ENCODE peak calls at places on chromosomes 12 and 14, in eight cellular contexts. One of them, this sample, is unnamed.

GRCh38 chr12:6945613-6946012 is 1.8 kb downstream of the C12orf57 start:
- DNase-seq in psoas muscle: no peak
- DNase-seq in left ventricle myocardium inferior: no peak
- DNase-seq in transverse colon: no peak
- DNase-seq in cardiac muscle cell: no peak
- DNase-seq in pancreas: no peak
- DNase-seq in ovary: no peak
- DNase-seq in ascending aorta: no peak
- DNase-seq in this sample: no peak

GRCh38 chr12:63917864-63918742 is 73.6 kb downstream of the SRGAP1 start:
- DNase-seq in ovary: no peak
- DNase-seq in psoas muscle: no peak
- DNase-seq in transverse colon: no peak
- DNase-seq in ascending aorta: no peak
- DNase-seq in left ventricle myocardium inferior: no peak
- DNase-seq in cardiac muscle cell: peak; percentile 98
- DNase-seq in pancreas: no peak
- DNase-seq in this sample: no peak

GRCh38 chr12:21934173-21934572 is 7.1 kb downstream of the ABCC9 start:
- DNase-seq in pancreas: no peak
- DNase-seq in left ventricle myocardium inferior: no peak
- DNase-seq in cardiac muscle cell: no peak
- DNase-seq in transverse colon: no peak
- DNase-seq in psoas muscle: no peak
- DNase-seq in ovary: no peak
- DNase-seq in ascending aorta: no peak
- DNase-seq in this sample: no peak

GRCh38 chr12:52804029-52804428 is 8.1 kb upstream of the KRT3 start:
- DNase-seq in left ventricle myocardium inferior: no peak
- DNase-seq in psoas muscle: no peak
- DNase-seq in ovary: no peak
- DNase-seq in cardiac muscle cell: no peak
- DNase-seq in pancreas: no peak
- DNase-seq in transverse colon: no peak
- DNase-seq in ascending aorta: no peak
- DNase-seq in this sample: no peak

GRCh38 chr14:73238262-73238852 is 1.1 kb downstream of the PAPLN start:
- DNase-seq in pancreas: no peak
- DNase-seq in ovary: no peak
- DNase-seq in left ventricle myocardium inferior: no peak
- DNase-seq in transverse colon: no peak
- DNase-seq in psoas muscle: no peak
- DNase-seq in ascending aorta: no peak
- DNase-seq in cardiac muscle cell: peak; percentile 89
- DNase-seq in this sample: peak; percentile 71

GRCh38 chr12:19490908-19491307 is 51.6 kb downstream of the AEBP2 start:
- DNase-seq in left ventricle myocardium inferior: no peak
- DNase-seq in ovary: no peak
- DNase-seq in cardiac muscle cell: no peak
- DNase-seq in transverse colon: no peak
- DNase-seq in pancreas: peak; percentile 7
- DNase-seq in psoas muscle: no peak
- DNase-seq in ascending aorta: no peak
- DNase-seq in this sample: no peak

GRCh38 chr12:72072613-72073212 is 134.1 kb downstream of the TPH2 start:
- DNase-seq in cardiac muscle cell: no peak
- DNase-seq in ovary: no peak
- DNase-seq in ascending aorta: no peak
- DNase-seq in left ventricle myocardium inferior: no peak
- DNase-seq in pancreas: no peak
- DNase-seq in transverse colon: no peak
- DNase-seq in psoas muscle: no peak
- DNase-seq in this sample: no peak

GRCh38 chr14:63677891-63678379 is 36.3 kb upstream of the WDR89 start:
- DNase-seq in psoas muscle: no peak
- DNase-seq in cardiac muscle cell: peak; percentile 44
- DNase-seq in pancreas: no peak
- DNase-seq in ascending aorta: no peak
- DNase-seq in ovary: no peak
- DNase-seq in left ventricle myocardium inferior: no peak
- DNase-seq in transverse colon: peak; percentile 30
- DNase-seq in this sample: no peak

GRCh38 chr12:26327975-26328635 is 132.7 kb downstream of the SSPN start:
- DNase-seq in ascending aorta: no peak
- DNase-seq in ovary: no peak
- DNase-seq in left ventricle myocardium inferior: no peak
- DNase-seq in cardiac muscle cell: no peak
- DNase-seq in pancreas: no peak
- DNase-seq in psoas muscle: no peak
- DNase-seq in transverse colon: no peak
- DNase-seq in this sample: no peak

GRCh38 chr14:81447018-81447770 is 47.1 kb upstream of the STON2 start:
- DNase-seq in psoas muscle: peak; percentile 71
- DNase-seq in ovary: no peak
- DNase-seq in cardiac muscle cell: no peak
- DNase-seq in transverse colon: no peak
- DNase-seq in pancreas: no peak
- DNase-seq in left ventricle myocardium inferior: no peak
- DNase-seq in ascending aorta: no peak
- DNase-seq in this sample: no peak

GRCh38 chr14:106501898-106502297 is 975.5 kb downstream of the TMEM121 start:
- DNase-seq in ascending aorta: no peak
- DNase-seq in cardiac muscle cell: no peak
- DNase-seq in ovary: no peak
- DNase-seq in left ventricle myocardium inferior: no peak
- DNase-seq in transverse colon: no peak
- DNase-seq in psoas muscle: no peak
- DNase-seq in pancreas: no peak
- DNase-seq in this sample: no peak

GRCh38 chr12:58416211-58416610 is 474.8 kb downstream of the ATP23 start:
- DNase-seq in pancreas: no peak
- DNase-seq in ascending aorta: no peak
- DNase-seq in transverse colon: no peak
- DNase-seq in ovary: no peak
- DNase-seq in cardiac muscle cell: peak; percentile 85
- DNase-seq in left ventricle myocardium inferior: no peak
- DNase-seq in psoas muscle: no peak
- DNase-seq in this sample: no peak

GRCh38 chr12:75852956-75853355 is 178.6 kb downstream of the PHLDA1 start:
- DNase-seq in pancreas: no peak
- DNase-seq in ascending aorta: no peak
- DNase-seq in left ventricle myocardium inferior: no peak
- DNase-seq in transverse colon: no peak
- DNase-seq in cardiac muscle cell: no peak
- DNase-seq in ovary: no peak
- DNase-seq in psoas muscle: no peak
- DNase-seq in this sample: no peak

GRCh38 chr14:73753043-73753886 is 39.1 kb upstream of the PNMA1 start:
- DNase-seq in psoas muscle: no peak
- DNase-seq in cardiac muscle cell: peak; percentile 57
- DNase-seq in left ventricle myocardium inferior: peak; percentile 62
- DNase-seq in pancreas: no peak
- DNase-seq in ovary: no peak
- DNase-seq in transverse colon: peak; percentile 87
- DNase-seq in ascending aorta: no peak
- DNase-seq in this sample: no peak

GRCh38 chr14:77319416-77319815 is 1.3 kb downstream of the POMT2 start:
- DNase-seq in left ventricle myocardium inferior: no peak
- DNase-seq in transverse colon: no peak
- DNase-seq in pancreas: no peak
- DNase-seq in ovary: no peak
- DNase-seq in cardiac muscle cell: no peak
- DNase-seq in psoas muscle: no peak
- DNase-seq in ascending aorta: no peak
- DNase-seq in this sample: no peak

GRCh38 chr12:8822298-8822697 is at the start of gene A2ML1:
- DNase-seq in psoas muscle: no peak
- DNase-seq in cardiac muscle cell: no peak
- DNase-seq in ovary: no peak
- DNase-seq in pancreas: no peak
- DNase-seq in ascending aorta: no peak
- DNase-seq in left ventricle myocardium inferior: no peak
- DNase-seq in transverse colon: no peak
- DNase-seq in this sample: no peak

GRCh38 chr14:82084813-82085212 is 551.2 kb upstream of the SEL1L start:
- DNase-seq in cardiac muscle cell: no peak
- DNase-seq in psoas muscle: no peak
- DNase-seq in ovary: no peak
- DNase-seq in left ventricle myocardium inferior: no peak
- DNase-seq in transverse colon: no peak
- DNase-seq in pancreas: no peak
- DNase-seq in ascending aorta: no peak
- DNase-seq in this sample: no peak

GRCh38 chr12:33486058-33486457 is 46.4 kb upstream of the SYT10 start:
- DNase-seq in cardiac muscle cell: no peak
- DNase-seq in psoas muscle: no peak
- DNase-seq in transverse colon: no peak
- DNase-seq in left ventricle myocardium inferior: no peak
- DNase-seq in ovary: no peak
- DNase-seq in ascending aorta: no peak
- DNase-seq in pancreas: no peak
- DNase-seq in this sample: no peak

GRCh38 chr14:92280554-92281262 is 42.3 kb upstream of the SLC24A4 start:
- DNase-seq in ascending aorta: no peak
- DNase-seq in left ventricle myocardium inferior: no peak
- DNase-seq in transverse colon: no peak
- DNase-seq in psoas muscle: no peak
- DNase-seq in pancreas: no peak
- DNase-seq in ovary: no peak
- DNase-seq in cardiac muscle cell: no peak
- DNase-seq in this sample: no peak

GRCh38 chr12:45966486-45966885 is 23.9 kb downstream of the SCAF11 start:
- DNase-seq in ascending aorta: no peak
- DNase-seq in transverse colon: no peak
- DNase-seq in left ventricle myocardium inferior: no peak
- DNase-seq in psoas muscle: no peak
- DNase-seq in cardiac muscle cell: peak; percentile 80
- DNase-seq in pancreas: no peak
- DNase-seq in ovary: no peak
- DNase-seq in this sample: no peak

GRCh38 chr14:24876009-24876690 is 173.8 kb downstream of the STXBP6 start:
- DNase-seq in ascending aorta: no peak
- DNase-seq in left ventricle myocardium inferior: no peak
- DNase-seq in psoas muscle: no peak
- DNase-seq in cardiac muscle cell: no peak
- DNase-seq in transverse colon: no peak
- DNase-seq in ovary: no peak
- DNase-seq in pancreas: no peak
- DNase-seq in this sample: no peak

DNA sequence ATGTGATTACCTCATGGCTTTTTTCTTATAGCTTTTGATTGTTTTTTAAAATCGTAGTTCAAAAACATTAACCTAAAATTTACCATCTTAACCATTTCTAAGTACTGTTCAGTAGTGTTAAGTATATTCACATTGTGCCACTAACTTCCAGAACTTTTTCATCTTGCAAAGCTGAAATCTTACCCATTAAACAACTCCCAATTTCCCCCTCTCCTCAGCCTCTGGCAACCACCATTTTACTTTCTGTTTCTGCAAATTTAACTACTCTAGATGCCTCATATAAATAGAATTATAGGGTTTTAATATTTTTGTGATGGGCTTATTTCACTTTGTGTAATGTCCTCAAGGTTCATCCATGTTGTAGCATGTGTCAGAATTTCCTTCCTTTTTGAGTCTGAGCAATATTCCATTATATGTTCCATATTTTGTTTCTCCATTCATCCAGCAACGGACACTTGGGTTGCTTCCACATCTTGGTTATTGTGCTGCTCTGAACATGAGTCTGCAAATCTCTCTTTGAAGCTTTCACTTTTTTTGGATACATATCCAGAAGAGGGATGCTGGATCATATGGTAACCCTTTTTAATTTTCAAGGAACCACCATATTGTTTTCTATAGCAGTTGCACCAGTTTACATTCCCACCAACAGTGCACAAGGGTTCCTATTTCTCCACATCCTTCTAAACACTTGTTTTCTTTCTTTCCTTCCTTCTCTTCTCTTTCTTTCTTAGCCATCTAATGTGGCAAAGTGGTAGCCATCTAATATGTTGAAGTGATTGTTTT is 5.0 kb downstream of the HIF1A start:
- DNase-seq in ascending aorta: no peak
- DNase-seq in psoas muscle: no peak
- DNase-seq in transverse colon: no peak
- DNase-seq in pancreas: no peak
- DNase-seq in ovary: no peak
- DNase-seq in cardiac muscle cell: peak; percentile 68
- DNase-seq in left ventricle myocardium inferior: no peak
- DNase-seq in this sample: no peak
- H3K4me3 ChIP-seq in ascending aorta: peak overlapping the region; percentile 95
- H3K4me3 ChIP-seq in psoas muscle: no peak overlapping the region
- H3K4me3 ChIP-seq in transverse colon: no peak overlapping the region
- H3K4me3 ChIP-seq in pancreas: no peak overlapping the region
- H3K4me3 ChIP-seq in ovary: no peak overlapping the region
- H3K4me3 ChIP-seq in cardiac muscle cell: peak overlapping the region; percentile 2
- H3K4me3 ChIP-seq in left ventricle myocardium inferior: no peak overlapping the region
- H3K4me3 ChIP-seq in this sample: no peak overlapping the region

DNA sequence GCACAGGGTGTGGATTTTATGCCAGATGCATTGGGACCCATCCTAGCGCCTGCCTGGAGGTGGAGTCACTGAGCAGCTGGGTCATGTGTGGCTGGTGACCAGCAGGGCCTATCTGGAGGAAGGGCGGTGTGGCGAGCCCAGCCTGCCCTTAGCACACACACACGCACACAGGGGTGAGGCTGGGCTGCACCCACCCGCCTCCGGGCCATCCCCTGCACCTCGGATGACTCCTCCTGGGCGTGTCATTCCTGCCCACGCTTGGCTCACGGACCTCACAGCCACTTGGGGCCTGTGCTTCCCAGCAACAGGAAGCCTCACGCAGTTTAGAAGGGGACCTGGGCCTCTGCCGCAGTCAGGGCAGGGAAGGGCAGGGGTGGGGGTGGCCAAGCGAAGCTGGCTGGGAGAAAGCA is 36.2 kb upstream of the FZD10 start:
- DNase-seq in psoas muscle: peak; percentile 72
- DNase-seq in pancreas: peak; percentile 14
- DNase-seq in left ventricle myocardium inferior: peak; percentile 49
- DNase-seq in ascending aorta: no peak
- DNase-seq in cardiac muscle cell: no peak
- DNase-seq in ovary: no peak
- DNase-seq in transverse colon: no peak
- DNase-seq in this sample: no peak
- TF ChIP-seq CTCF in psoas muscle: no peak
- TF ChIP-seq CTCF in pancreas: no peak
- TF ChIP-seq CTCF in left ventricle myocardium inferior: no peak
- TF ChIP-seq CTCF in ascending aorta: no peak
- TF ChIP-seq CTCF in cardiac muscle cell: no peak
- TF ChIP-seq CTCF in ovary: no peak
- TF ChIP-seq CTCF in transverse colon: no peak
- TF ChIP-seq CTCF in this sample: no peak

GRCh38 chr14:50745401-50746058 is 77.4 kb upstream of the SAV1 start:
- DNase-seq in ovary: no peak
- DNase-seq in pancreas: no peak
- DNase-seq in left ventricle myocardium inferior: no peak
- DNase-seq in psoas muscle: no peak
- DNase-seq in transverse colon: no peak
- DNase-seq in cardiac muscle cell: no peak
- DNase-seq in ascending aorta: no peak
- DNase-seq in this sample: no peak
- H3K27ac ChIP-seq in ovary: no peak overlapping the region
- H3K27ac ChIP-seq in pancreas: no peak overlapping the region
- H3K27ac ChIP-seq in left ventricle myocardium inferior: no peak overlapping the region
- H3K27ac ChIP-seq in psoas muscle: no peak overlapping the region
- H3K27ac ChIP-seq in transverse colon: no peak overlapping the region
- H3K27ac ChIP-seq in cardiac muscle cell: no peak overlapping the region
- H3K27ac ChIP-seq in ascending aorta: no peak overlapping the region
- H3K27ac ChIP-seq in this sample: no peak overlapping the region

GRCh38 chr12:86256169-86256568 is at the start of gene MGAT4C:
- DNase-seq in transverse colon: no peak
- DNase-seq in ovary: no peak
- DNase-seq in pancreas: no peak
- DNase-seq in psoas muscle: no peak
- DNase-seq in left ventricle myocardium inferior: no peak
- DNase-seq in cardiac muscle cell: no peak
- DNase-seq in ascending aorta: no peak
- DNase-seq in this sample: no peak
- H3K4me3 ChIP-seq in transverse colon: no peak within 1 kb of the TSS
- H3K4me3 ChIP-seq in ovary: no peak within 1 kb of the TSS
- H3K4me3 ChIP-seq in pancreas: no peak within 1 kb of the TSS
- H3K4me3 ChIP-seq in psoas muscle: no peak within 1 kb of the TSS
- H3K4me3 ChIP-seq in left ventricle myocardium inferior: peak within 1 kb of the TSS; percentile 51
- H3K4me3 ChIP-seq in cardiac muscle cell: no peak within 1 kb of the TSS
- H3K4me3 ChIP-seq in ascending aorta: no peak within 1 kb of the TSS
- H3K4me3 ChIP-seq in this sample: peak within 1 kb of the TSS; percentile 15

This sample was measured in coronary artery.